ENCODE peak calls at places on chromosomes 6 and 20, in five cellular contexts. M is stimulated activated CD4-positive, alpha-beta T cell treated with anti-CD3 and anti-CD28 coated beads, Interleukin-1b, Interleukin-23, amount 100 ng/mL, for 4 hours; V is fibroblast of lung; S is cardiac fibroblast; I is GM20000. P is an unnamed sample.

GRCh38 chr6:36025932-36026327 is 1.5 kb upstream of the SLC26A8 start:
- DNase-seq in V (peak; percentile 62), S (peak; percentile 59), I (no peak), M (no peak), P (no peak)

GRCh38 chr6:157025459-157025858 is 248.3 kb downstream of the ARID1B start:
- DNase-seq in V (peak; percentile 22), S (no peak), M (no peak), I (no peak), P (no peak)

GRCh38 chr6:10414766-10415592 is at the start of gene TFAP2A:
- DNase-seq in M (no peak), V (peak; percentile 29), S (peak; percentile 61), I (no peak), P (peak; percentile 28)

GRCh38 chr6:116564921-116565872 is 6.1 kb upstream of the RWDD1 start:
- DNase-seq in S (peak; percentile 20), M (peak; percentile 1), I (no peak), V (peak; percentile 56), P (no peak)

GRCh38 chr6:150765457-150765764 is 100.1 kb upstream of the MTHFD1L start:
- DNase-seq in I (peak; percentile 22), V (no peak), M (no peak), S (no peak), P (no peak)

GRCh38 chr6:108846628-108847027 is 1.6 kb upstream of the ARMC2 start:
- DNase-seq in V (no peak), M (no peak), S (no peak), I (no peak), P (no peak)

GRCh38 chr6:113488812-113489685 is 368.1 kb upstream of the MARCKS start:
- DNase-seq in S (no peak), M (no peak), I (no peak), V (no peak), P (no peak)

GRCh38 chr20:49790077-49790798 is 22.4 kb upstream of the SLC9A8 start:
- DNase-seq in S (peak; percentile 88), V (no peak), M (no peak), I (no peak), P (no peak)

GRCh38 chr6:134502614-134503541 is 185.0 kb upstream of the SGK1 start:
- DNase-seq in M (no peak), I (no peak), S (peak; percentile 30), V (no peak), P (no peak)

GRCh38 chr6:87807423-87807978 is 105.5 kb upstream of the AKIRIN2 start:
- DNase-seq in I (peak; percentile 63), S (no peak), V (no peak), M (no peak), P (no peak)

P was measured in stromal cell of bone marrow.